ENCODE peak calls at places on chromosomes 11 and 22, in ten cellular contexts. Z is cardiac muscle cell; U is colonic mucosa; R is SJCRH30; K is SK-N-MC; T is CD4-positive, alpha-beta T cell; E is neuronal stem cell; J is prostate gland; S is CD4-positive, CD25-positive, alpha-beta regulatory T cell; W is HepG2. M is an unnamed sample.

GRCh38 chr11:115924744-115925567 is 420.7 kb upstream of the CADM1 start:
- DNase-seq in Z (no peak), U (no peak), R (no peak), K (no peak), T (no peak), E (no peak), J (no peak), S (peak; percentile 46), W (no peak), M (no peak)

GRCh38 chr11:120057028-120057330 is 80.9 kb downstream of the TRIM29 start:
- DNase-seq in Z (no peak), U (no peak), R (no peak), K (no peak), T (no peak), E (no peak), J (no peak), S (no peak), W (no peak), M (no peak)

GRCh38 chr11:70524096-70524922 is 126.0 kb downstream of the CTTN start:
- DNase-seq in Z (peak; percentile 7), U (no peak), R (no peak), K (no peak), T (no peak), E (no peak), J (no peak), S (no peak), W (no peak), M (no peak)

GRCh38 chr22:32987081-32987631 is 71.0 kb downstream of the SYN3 start:
- DNase-seq in Z (no peak), U (no peak), R (peak; percentile 80), K (no peak), T (no peak), E (peak; percentile 76), J (no peak), S (no peak), W (no peak), M (peak; percentile 17)

GRCh38 chr11:76293189-76293631 is 86.9 kb upstream of the WNT11 start:
- DNase-seq in Z (no peak), U (no peak), R (peak; percentile 94), K (no peak), T (no peak), E (no peak), J (no peak), S (no peak), W (no peak), M (no peak)

GRCh38 chr11:33869511-33870422 is 22.1 kb downstream of the LMO2 start:
- DNase-seq in Z (peak; percentile 45), U (peak; percentile 49), R (peak; percentile 73), K (no peak), T (no peak), E (no peak), J (no peak), S (no peak), W (no peak), M (peak; percentile 24)

GRCh38 chr22:29028468-29028867 is 33.2 kb downstream of the C22orf31 start:
- DNase-seq in Z (no peak), U (no peak), R (no peak), K (no peak), T (no peak), E (no peak), J (no peak), S (no peak), W (no peak), M (no peak)

GRCh38 chr22:44795701-44796630 is 43.6 kb downstream of the ARHGAP8 start:
- DNase-seq in Z (no peak), U (no peak), R (no peak), K (no peak), T (no peak), E (no peak), J (no peak), S (no peak), W (no peak), M (no peak)

GRCh38 chr22:39469681-39470461 is 13.1 kb downstream of the MGAT3 start:
- DNase-seq in Z (no peak), U (peak; percentile 59), R (no peak), K (no peak), T (no peak), E (no peak), J (no peak), S (no peak), W (peak; percentile 75), M (peak; percentile 72)

GRCh38 chr11:31816467-31817053 is 5.4 kb upstream of the PAX6 start:
- DNase-seq in Z (no peak), U (peak; percentile 56), R (no peak), K (no peak), T (no peak), E (peak; percentile 21), J (no peak), S (no peak), W (no peak), M (no peak)

GRCh38 chr22:19291218-19291579 is 320 bp downstream of the CLTCL1 start:
- DNase-seq in Z (peak; percentile 20), U (peak; percentile 28), R (peak; percentile 61), K (no peak), T (peak; percentile 5), E (no peak), J (peak; percentile 8), S (peak; percentile 19), W (no peak), M (no peak)

GRCh38 chr11:94405062-94405461 is 3.8 kb upstream of the GPR83 start:
- DNase-seq in Z (no peak), U (no peak), R (no peak), K (no peak), T (no peak), E (no peak), J (no peak), S (no peak), W (peak; percentile 48), M (no peak)

GRCh38 chr11:92960886-92961285 is 8.6 kb upstream of the MTNR1B start:
- DNase-seq in Z (no peak), U (no peak), R (no peak), K (no peak), T (no peak), E (no peak), J (no peak), S (no peak), W (no peak), M (no peak)

DNA sequence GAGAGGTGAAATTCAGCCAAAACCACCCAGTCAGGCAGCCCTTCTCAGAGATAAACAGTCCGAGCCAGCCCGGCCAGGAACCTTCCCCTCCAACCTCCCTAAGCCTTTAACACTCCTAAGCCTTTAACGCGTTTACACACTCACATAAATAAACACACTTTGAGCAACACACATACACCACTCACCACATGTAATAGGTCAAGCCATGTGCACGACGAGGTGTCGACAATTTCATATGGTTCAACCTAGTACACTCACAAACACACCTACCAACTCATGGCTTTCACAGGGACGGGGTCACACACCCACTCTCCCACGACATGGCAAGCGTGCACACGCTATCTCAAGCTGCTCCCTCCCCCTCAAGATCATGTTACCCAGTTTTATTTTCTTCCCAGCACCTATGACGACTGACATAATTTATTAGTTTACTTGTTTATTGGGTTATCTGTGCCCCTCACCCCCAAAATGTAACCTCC is 15.5 kb downstream of the SLC43A1 start:
- DNase-seq in Z (no peak), U (no peak), R (no peak), K (no peak), T (no peak), E (no peak), J (no peak), S (no peak), W (no peak), M (no peak)
- H3K27ac ChIP-seq in Z (peak overlapping the region; percentile 64), U (no peak overlapping the region), R (peak overlapping the region; percentile 45), K (no peak overlapping the region), T (no peak overlapping the region), E (no peak overlapping the region), J (peak overlapping the region; percentile 74), S (no peak overlapping the region), W (peak overlapping the region; percentile 66), M (peak overlapping the region; percentile 72)

DNA sequence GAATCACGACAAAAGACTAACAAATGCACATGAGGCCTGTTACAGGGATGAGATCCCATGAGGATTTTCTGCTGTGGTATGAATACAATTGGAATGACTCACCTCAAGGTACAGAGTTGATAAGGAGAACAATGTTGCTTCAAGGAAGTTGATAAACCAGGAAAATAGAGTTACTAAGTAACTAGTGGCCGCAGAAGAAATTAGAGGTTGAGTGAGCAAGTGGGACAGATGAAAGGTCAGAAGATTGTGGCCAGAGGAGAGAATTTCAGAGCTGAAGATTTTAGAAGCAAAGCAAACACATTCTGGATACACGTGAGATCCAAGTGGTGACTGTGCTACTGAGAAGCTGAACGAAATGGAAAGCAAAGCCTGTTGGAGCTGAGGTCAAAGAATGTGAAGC is 67.8 kb downstream of the CYB5R2 start:
- DNase-seq in Z (peak; percentile 79), U (no peak), R (no peak), K (no peak), T (no peak), E (no peak), J (no peak), S (no peak), W (peak; percentile 74), M (no peak)
- H3K27ac ChIP-seq in Z (no peak overlapping the region), U (peak overlapping the region; percentile 86), R (peak overlapping the region; percentile 37), K (no peak overlapping the region), T (no peak overlapping the region), E (no peak overlapping the region), J (no peak overlapping the region), S (no peak overlapping the region), W (peak overlapping the region; percentile 38), M (no peak overlapping the region)

DNA sequence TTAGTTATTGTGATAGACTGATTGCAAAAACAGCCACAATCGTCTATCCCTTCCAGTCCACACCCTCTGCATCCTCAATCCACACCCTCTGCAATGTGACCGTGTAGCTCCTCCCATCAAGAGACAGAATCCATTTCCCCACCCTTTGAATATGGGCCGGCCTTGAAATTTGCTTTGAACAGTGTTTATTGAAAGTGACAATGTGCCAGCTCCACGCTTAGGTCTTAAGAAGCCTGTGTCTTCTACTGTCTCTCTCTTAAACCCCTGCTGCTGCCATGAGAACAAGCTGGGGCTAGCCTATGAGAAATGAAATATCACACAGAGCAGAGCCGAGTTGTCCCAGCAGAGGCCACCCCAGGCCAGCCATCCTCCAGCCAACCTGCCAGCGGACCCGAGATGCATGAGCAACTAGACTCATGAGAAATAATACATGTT is 22.3 kb upstream of the MICAL2 start:
- DNase-seq in Z (peak; percentile 68), U (peak; percentile 82), R (no peak), K (no peak), T (no peak), E (no peak), J (peak; percentile 69), S (peak; percentile 63), W (no peak), M (no peak)
- H3K27ac ChIP-seq in Z (no peak overlapping the region), U (peak overlapping the region; percentile 86), R (no peak overlapping the region), K (no peak overlapping the region), T (no peak overlapping the region), E (no peak overlapping the region), J (peak overlapping the region; percentile 71), S (no peak overlapping the region), W (no peak overlapping the region), M (no peak overlapping the region)

DNA sequence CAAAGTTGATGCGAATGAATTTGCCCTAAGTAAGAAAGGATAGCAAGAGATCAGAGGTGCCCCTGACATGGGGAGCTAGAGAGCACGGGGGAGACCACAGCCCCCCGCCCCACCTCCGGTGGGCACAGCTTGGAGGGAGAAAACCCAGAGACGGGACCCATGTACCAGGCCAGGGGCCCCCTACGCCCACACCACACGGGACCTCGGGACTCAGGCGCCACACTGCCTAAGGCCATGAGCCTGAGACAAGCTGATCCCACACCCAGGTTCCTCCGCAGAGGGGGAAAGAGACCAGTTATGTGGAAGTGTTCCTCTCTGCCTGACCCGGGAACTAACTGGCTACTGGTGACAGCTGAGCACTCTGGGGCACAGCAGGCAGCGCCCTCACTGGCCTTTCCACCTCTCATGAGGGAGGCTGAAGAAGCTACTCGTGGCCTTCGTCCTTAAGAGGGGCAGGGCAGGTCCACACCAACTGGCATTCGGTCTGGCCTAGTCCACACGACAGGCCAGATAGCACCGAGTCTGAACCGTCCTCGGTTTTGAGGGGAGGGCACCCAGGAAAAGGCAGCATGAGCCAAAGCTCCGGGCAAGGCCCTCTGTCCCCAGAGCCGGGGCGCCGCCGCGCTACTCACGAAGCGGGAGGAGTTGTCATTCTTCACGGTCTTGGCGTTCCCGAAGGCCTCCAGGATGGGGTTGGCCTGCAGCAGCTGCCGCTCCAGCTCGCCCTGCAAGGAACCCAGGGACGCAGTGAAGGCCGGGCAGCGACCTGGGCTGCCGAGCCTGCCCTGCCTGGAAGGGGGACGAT is 65.8 kb downstream of the MYH9 start:
- DNase-seq in Z (no peak), U (no peak), R (no peak), K (no peak), T (no peak), E (no peak), J (no peak), S (no peak), W (no peak), M (no peak)
- H3K27ac ChIP-seq in Z (peak overlapping the region; percentile 46), U (peak overlapping the region; percentile 79), R (no peak overlapping the region), K (no peak overlapping the region), T (no peak overlapping the region), E (no peak overlapping the region), J (peak overlapping the region; percentile 96), S (no peak overlapping the region), W (no peak overlapping the region), M (no peak overlapping the region)